ENCODE peak calls at places on chromosomes 16 and 17, in five cellular contexts. One of them, this sample, is unnamed.

GRCh38 chr16:80655751-80656150 is 115.0 kb downstream of the DYNLRB2 start:
- DNase-seq in A673: no peak
- DNase-seq in activated T-cell treated with anti-CD3 and anti-CD28 coated beads for 24 hours: no peak
- DNase-seq in NCI-H748 treated with DMSO at 0.1 percent for 48 hours: no peak
- DNase-seq in T-cell: no peak
- DNase-seq in this sample: no peak

GRCh38 chr17:17750881-17751280 is 69.6 kb downstream of the RAI1 start:
- DNase-seq in A673: no peak
- DNase-seq in activated T-cell treated with anti-CD3 and anti-CD28 coated beads for 24 hours: peak
- DNase-seq in NCI-H748 treated with DMSO at 0.1 percent for 48 hours: no peak
- DNase-seq in T-cell: no peak
- DNase-seq in this sample: peak

GRCh38 chr17:32954477-32954876 is 26.5 kb downstream of the TMEM98 start:
- DNase-seq in A673: no peak
- DNase-seq in activated T-cell treated with anti-CD3 and anti-CD28 coated beads for 24 hours: no peak
- DNase-seq in NCI-H748 treated with DMSO at 0.1 percent for 48 hours: no peak
- DNase-seq in T-cell: no peak
- DNase-seq in this sample: no peak

GRCh38 chr16:82020051-82020450 is 8.8 kb upstream of the SDR42E1 start:
- DNase-seq in A673: no peak
- DNase-seq in activated T-cell treated with anti-CD3 and anti-CD28 coated beads for 24 hours: no peak
- DNase-seq in NCI-H748 treated with DMSO at 0.1 percent for 48 hours: no peak
- DNase-seq in T-cell: no peak
- DNase-seq in this sample: no peak

GRCh38 chr17:49465352-49465751 is 29.7 kb upstream of the NGFR start:
- DNase-seq in A673: no peak
- DNase-seq in activated T-cell treated with anti-CD3 and anti-CD28 coated beads for 24 hours: no peak
- DNase-seq in NCI-H748 treated with DMSO at 0.1 percent for 48 hours: no peak
- DNase-seq in T-cell: no peak
- DNase-seq in this sample: no peak

GRCh38 chr16:29845656-29846055 is 17.4 kb downstream of the CDIPT start:
- DNase-seq in A673: no peak
- DNase-seq in activated T-cell treated with anti-CD3 and anti-CD28 coated beads for 24 hours: no peak
- DNase-seq in NCI-H748 treated with DMSO at 0.1 percent for 48 hours: no peak
- DNase-seq in T-cell: no peak
- DNase-seq in this sample: no peak

GRCh38 chr16:11094075-11094593 is 149.8 kb downstream of the CLEC16A start:
- DNase-seq in A673: no peak
- DNase-seq in activated T-cell treated with anti-CD3 and anti-CD28 coated beads for 24 hours: peak
- DNase-seq in NCI-H748 treated with DMSO at 0.1 percent for 48 hours: no peak
- DNase-seq in T-cell: no peak
- DNase-seq in this sample: peak

GRCh38 chr17:19398301-19399181 is 11.6 kb upstream of the MFAP4 start:
- DNase-seq in A673: peak
- DNase-seq in activated T-cell treated with anti-CD3 and anti-CD28 coated beads for 24 hours: no peak
- DNase-seq in NCI-H748 treated with DMSO at 0.1 percent for 48 hours: peak
- DNase-seq in T-cell: no peak
- DNase-seq in this sample: peak

GRCh38 chr17:2215616-2216364 is 87.8 kb downstream of the SMG6 start:
- DNase-seq in A673: peak
- DNase-seq in activated T-cell treated with anti-CD3 and anti-CD28 coated beads for 24 hours: peak
- DNase-seq in NCI-H748 treated with DMSO at 0.1 percent for 48 hours: no peak
- DNase-seq in T-cell: peak
- DNase-seq in this sample: no peak

GRCh38 chr17:81842725-81843504 is 8.1 kb upstream of the PPP1R27 start:
- DNase-seq in A673: no peak
- DNase-seq in activated T-cell treated with anti-CD3 and anti-CD28 coated beads for 24 hours: no peak
- DNase-seq in NCI-H748 treated with DMSO at 0.1 percent for 48 hours: no peak
- DNase-seq in T-cell: no peak
- DNase-seq in this sample: no peak

GRCh38 chr17:14510136-14510535 is 209.3 kb downstream of the HS3ST3B1 start:
- DNase-seq in A673: no peak
- DNase-seq in activated T-cell treated with anti-CD3 and anti-CD28 coated beads for 24 hours: no peak
- DNase-seq in NCI-H748 treated with DMSO at 0.1 percent for 48 hours: no peak
- DNase-seq in T-cell: no peak
- DNase-seq in this sample: no peak

GRCh38 chr17:42287305-42288077 is 807 bp upstream of the STAT5A start:
- DNase-seq in A673: no peak
- DNase-seq in activated T-cell treated with anti-CD3 and anti-CD28 coated beads for 24 hours: peak
- DNase-seq in NCI-H748 treated with DMSO at 0.1 percent for 48 hours: no peak
- DNase-seq in T-cell: peak
- DNase-seq in this sample: peak

GRCh38 chr17:32152130-32152529 is 9.8 kb downstream of the RHOT1 start:
- DNase-seq in A673: no peak
- DNase-seq in activated T-cell treated with anti-CD3 and anti-CD28 coated beads for 24 hours: no peak
- DNase-seq in NCI-H748 treated with DMSO at 0.1 percent for 48 hours: no peak
- DNase-seq in T-cell: no peak
- DNase-seq in this sample: peak

GRCh38 chr17:76700627-76701470 is 9.9 kb downstream of the MXRA7 start:
- DNase-seq in A673: no peak
- DNase-seq in activated T-cell treated with anti-CD3 and anti-CD28 coated beads for 24 hours: no peak
- DNase-seq in NCI-H748 treated with DMSO at 0.1 percent for 48 hours: no peak
- DNase-seq in T-cell: no peak
- DNase-seq in this sample: no peak

GRCh38 chr17:77427471-77427991 is 286.8 kb downstream of the SEC14L1 start:
- DNase-seq in A673: no peak
- DNase-seq in activated T-cell treated with anti-CD3 and anti-CD28 coated beads for 24 hours: no peak
- DNase-seq in NCI-H748 treated with DMSO at 0.1 percent for 48 hours: no peak
- DNase-seq in T-cell: no peak
- DNase-seq in this sample: no peak

GRCh38 chr16:886084-886543 is 84.7 kb downstream of the LMF1 start:
- DNase-seq in A673: no peak
- DNase-seq in activated T-cell treated with anti-CD3 and anti-CD28 coated beads for 24 hours: no peak
- DNase-seq in NCI-H748 treated with DMSO at 0.1 percent for 48 hours: no peak
- DNase-seq in T-cell: no peak
- DNase-seq in this sample: no peak

GRCh38 chr17:39928868-39929651 is 1.5 kb downstream of the LRRC3C start:
- DNase-seq in A673: no peak
- DNase-seq in activated T-cell treated with anti-CD3 and anti-CD28 coated beads for 24 hours: no peak
- DNase-seq in NCI-H748 treated with DMSO at 0.1 percent for 48 hours: no peak
- DNase-seq in T-cell: no peak
- DNase-seq in this sample: peak

This sample was measured in AML-193.